ENCODE peak calls at places on chromosomes 13 and 19, in eight cellular contexts. I is neural crest cell, X is heart right ventricle, J is AG09309, S is thoracic aorta, F is GM23338, N is RWPE1, M is BJ. L is an unnamed sample.

GRCh38 chr13:104477256-104477655 is 1411.0 kb upstream of the SLC10A2 start:
- DNase-seq in X (no peak), M (no peak), F (no peak), S (no peak), I (no peak), N (no peak), J (no peak), L (no peak)

GRCh38 chr13:23391752-23392151 is 41.8 kb downstream of the SACS start:
- DNase-seq in J (peak; percentile 33), X (no peak), S (no peak), M (no peak), N (no peak), I (no peak), F (no peak), L (no peak)

GRCh38 chr13:63910406-63910957 is 2494.8 kb upstream of the PCDH20 start:
- DNase-seq in S (no peak), N (peak; percentile 0), M (no peak), F (peak; percentile 70), X (no peak), I (no peak), J (no peak), L (no peak)

GRCh38 chr13:78586706-78587105 is 16.6 kb downstream of the POU4F1 start:
- DNase-seq in N (no peak), J (no peak), F (peak; percentile 96), M (no peak), I (no peak), S (no peak), X (no peak), L (no peak)

GRCh38 chr19:40528078-40528477 is 48.6 kb upstream of the SHKBP1 start:
- DNase-seq in N (no peak), I (no peak), M (no peak), X (no peak), J (no peak), F (no peak), S (no peak), L (no peak)

GRCh38 chr13:24652346-24652745 is 27.9 kb upstream of the ATP12A start:
- DNase-seq in I (no peak), J (no peak), N (no peak), F (no peak), M (no peak), S (no peak), X (no peak), L (no peak)

GRCh38 chr19:3544742-3545668 is 6.0 kb downstream of the TEKTIP1 start:
- DNase-seq in X (peak; percentile 83), I (peak; percentile 96), M (no peak), N (peak; percentile 43), F (peak; percentile 76), S (no peak), J (no peak), L (no peak)

GRCh38 chr19:19900124-19900523 is 622 bp upstream of the ZNF93 start:
- DNase-seq in M (peak; percentile 17), J (no peak), X (no peak), F (peak; percentile 33), I (no peak), S (no peak), N (no peak), L (peak; percentile 44)

GRCh38 chr13:62357887-62358645 is 942.4 kb upstream of the PCDH20 start:
- DNase-seq in M (no peak), J (no peak), N (peak; percentile 19), I (peak; percentile 13), F (peak; percentile 89), S (no peak), X (no peak), L (peak; percentile 2)

GRCh38 chr19:42427313-42427712 is at the start of gene LIPE:
- DNase-seq in X (no peak), N (no peak), J (no peak), M (no peak), S (no peak), F (no peak), I (no peak), L (no peak)

GRCh38 chr19:29666634-29667389 is 1.6 kb downstream of the PLEKHF1 start:
- DNase-seq in J (no peak), S (no peak), N (no peak), M (no peak), X (peak; percentile 74), F (peak; percentile 71), I (no peak), L (no peak)

GRCh38 chr19:15841875-15842569 is 26.6 kb upstream of the OR10H1 start:
- DNase-seq in F (no peak), N (no peak), S (no peak), J (no peak), I (no peak), X (no peak), M (no peak), L (no peak)

GRCh38 chr13:113785051-113786010 is 26.3 kb downstream of the TMEM255B start:
- DNase-seq in N (peak; percentile 88), X (no peak), F (no peak), J (peak; percentile 84), M (peak; percentile 71), S (no peak), I (no peak), L (peak; percentile 15)

GRCh38 chr19:31253816-31254551 is 95.3 kb downstream of the TSHZ3 start:
- DNase-seq in S (no peak), I (no peak), F (no peak), X (no peak), N (peak; percentile 86), M (no peak), J (no peak), L (no peak)

GRCh38 chr19:32890841-32891240 is 21.3 kb upstream of the SLC7A9 start:
- DNase-seq in J (no peak), S (no peak), N (no peak), I (no peak), M (no peak), F (no peak), X (no peak), L (no peak)

GRCh38 chr19:17873661-17874422 is 2.1 kb downstream of the SLC5A5 start:
- DNase-seq in S (no peak), F (peak; percentile 94), M (no peak), X (no peak), I (peak; percentile 58), J (no peak), N (peak; percentile 81), L (no peak)

GRCh38 chr19:58387338-58388174 is 487 bp downstream of the RPS5 start:
- DNase-seq in N (no peak), F (no peak), X (no peak), I (no peak), M (no peak), J (no peak), S (no peak), L (no peak)

GRCh38 chr19:45768644-45769053 is 403 bp downstream of the SIX5 start:
- DNase-seq in X (peak; percentile 55), N (peak; percentile 59), F (peak; percentile 51), J (no peak), S (no peak), M (no peak), I (peak; percentile 43), L (no peak)

GRCh38 chr19:18364826-18365528 is 21.0 kb upstream of the GDF15 start:
- DNase-seq in F (peak; percentile 78), S (peak; percentile 40), M (peak; percentile 99), X (peak; percentile 27), N (peak; percentile 90), J (peak; percentile 98), I (no peak), L (peak; percentile 97)

GRCh38 chr19:11984986-11985385 is 20.1 kb downstream of the ZNF763 start:
- DNase-seq in S (no peak), X (no peak), N (no peak), M (no peak), I (peak; percentile 20), F (peak; percentile 94), J (no peak), L (no peak)

GRCh38 chr13:97574926-97575325 is 141.0 kb downstream of the RAP2A start:
- DNase-seq in X (peak; percentile 27), I (no peak), M (no peak), N (peak; percentile 17), J (no peak), F (peak; percentile 78), S (no peak), L (no peak)

GRCh38 chr13:44843403-44843802 is 145.9 kb downstream of the NUFIP1 start:
- DNase-seq in J (peak; percentile 42), F (no peak), N (no peak), X (no peak), M (no peak), I (no peak), S (no peak), L (no peak)
- TF ChIP-seq CTCF in J (no peak), F (no peak), N (no peak), X (no peak), M (no peak), I (no peak), S (no peak), L (no peak)

GRCh38 chr19:588093-588742 is 1.5 kb upstream of the HCN2 start:
- DNase-seq in J (no peak), F (peak; percentile 92), M (peak; percentile 51), S (no peak), I (peak; percentile 65), N (no peak), X (peak; percentile 75), L (no peak)
- TF ChIP-seq CTCF in J (peak; percentile 80), F (peak; percentile 74), M (peak; percentile 89), S (no peak), I (peak; percentile 62), N (peak; percentile 59), X (peak; percentile 47), L (peak; percentile 77)

GRCh38 chr19:48190288-48191284 is 20.1 kb downstream of the ZSWIM9 start:
- DNase-seq in F (peak; percentile 98), I (peak; percentile 44), M (no peak), X (no peak), S (no peak), N (peak; percentile 79), J (no peak), L (no peak)
- TF ChIP-seq CTCF in F (peak; percentile 68), I (peak; percentile 46), M (no peak), X (no peak), S (no peak), N (no peak), J (no peak), L (no peak)

GRCh38 chr19:23305555-23305954 is 55.4 kb upstream of the ZNF724 start:
- DNase-seq in J (no peak), N (peak; percentile 7), I (no peak), X (no peak), F (peak; percentile 23), S (no peak), M (no peak), L (no peak)
- TF ChIP-seq CTCF in J (no peak), N (no peak), I (no peak), X (no peak), F (peak; percentile 2), S (no peak), M (no peak), L (no peak)

GRCh38 chr19:13243971-13244370 is 93.8 kb downstream of the IER2 start:
- DNase-seq in I (no peak), X (no peak), S (no peak), J (no peak), F (no peak), M (no peak), N (no peak), L (no peak)

GRCh38 chr19:13241321-13242104 is 91.3 kb downstream of the IER2 start:
- DNase-seq in M (no peak), J (no peak), X (no peak), S (no peak), N (no peak), F (peak; percentile 59), I (no peak), L (no peak)

GRCh38 chr19:13240312-13241022 is 90.3 kb downstream of the IER2 start:
- DNase-seq in I (no peak), N (no peak), M (no peak), J (no peak), S (no peak), X (no peak), F (no peak), L (no peak)

GRCh38 chr19:13238891-13239534 is 88.8 kb downstream of the IER2 start:
- DNase-seq in J (no peak), M (no peak), X (no peak), I (no peak), F (no peak), S (no peak), N (no peak), L (no peak)

GRCh38 chr19:13244920-13245319 is 94.7 kb downstream of the IER2 start:
- DNase-seq in M (no peak), F (no peak), I (no peak), X (no peak), N (no peak), J (no peak), S (no peak), L (no peak)
- TF ChIP-seq CTCF in M (no peak), F (no peak), I (no peak), X (no peak), N (no peak), J (no peak), S (no peak), L (no peak)

L was measured in AG09319.